ENCODE peak calls at places on chromosomes 5 and 9, in four cellular contexts. V is WTC11, Z is HepG2, W is K562. U is an unnamed sample.

GRCh38 chr5:120954255-120954654 is 490.2 kb downstream of the PRR16 start:
- DNase-seq in V (no peak), Z (no peak), W (no peak), U (no peak)

GRCh38 chr5:125476888-125477585 is 730.6 kb upstream of the ZNF608 start:
- DNase-seq in V (no peak), Z (no peak), W (no peak), U (no peak)

GRCh38 chr9:104927216-104927911 is 591 bp downstream of the ABCA1 start:
- DNase-seq in V (peak), Z (peak), W (no peak), U (peak)

GRCh38 chr5:58040044-58040443 is 419.8 kb downstream of the PLK2 start:
- DNase-seq in V (no peak), Z (no peak), W (no peak), U (no peak)

GRCh38 chr5:5017827-5018559 is 122.1 kb upstream of the ADAMTS16 start:
- DNase-seq in V (no peak), Z (no peak), W (no peak), U (no peak)

GRCh38 chr9:87271696-87272477 is 225.8 kb upstream of the DAPK1 start:
- DNase-seq in V (no peak), Z (no peak), W (no peak), U (no peak)

GRCh38 chr5:96083361-96083881 is 121.8 kb upstream of the ELL2 start:
- DNase-seq in V (no peak), Z (no peak), W (no peak), U (no peak)

GRCh38 chr9:132094314-132094791 is 14.7 kb upstream of the MED27 start:
- DNase-seq in V (no peak), Z (no peak), W (no peak), U (no peak)

GRCh38 chr5:95668216-95668615 is 14.6 kb downstream of the SPATA9 start:
- DNase-seq in V (no peak), Z (no peak), W (no peak), U (no peak)

GRCh38 chr5:113197456-113198200 is 221.0 kb downstream of the DCP2 start:
- DNase-seq in V (no peak), Z (no peak), W (peak), U (no peak)

GRCh38 chr5:116750626-116751188 is 176.1 kb upstream of the SEMA6A start:
- DNase-seq in V (no peak), Z (no peak), W (no peak), U (no peak)

GRCh38 chr9:117160254-117160653 is 254.6 kb downstream of the ASTN2 start:
- DNase-seq in V (no peak), Z (no peak), W (no peak), U (no peak)

GRCh38 chr9:117733465-117733864 is 29.3 kb downstream of the TLR4 start:
- DNase-seq in V (no peak), Z (no peak), W (no peak), U (no peak)

GRCh38 chr5:88881566-88881965 is 1.4 kb downstream of the MEF2C start:
- DNase-seq in V (no peak), Z (no peak), W (no peak), U (no peak)

GRCh38 chr9:133148351-133149129 is 15.2 kb downstream of the GBGT1 start:
- DNase-seq in V (no peak), Z (no peak), W (no peak), U (no peak)

GRCh38 chr5:85049020-85049419 is 664.3 kb upstream of the EDIL3 start:
- DNase-seq in V (no peak), Z (peak), W (no peak), U (peak)

GRCh38 chr5:135714126-135714894 is 120.2 kb upstream of the SLC25A48 start:
- DNase-seq in V (no peak), Z (no peak), W (no peak), U (no peak)

GRCh38 chr5:143154495-143155375 is 248.8 kb downstream of the NR3C1 start:
- DNase-seq in V (no peak), Z (no peak), W (no peak), U (no peak)

GRCh38 chr5:154273028-154273617 is 82.6 kb downstream of the GALNT10 start:
- DNase-seq in V (no peak), Z (no peak), W (peak), U (no peak)
- TF ChIP-seq ELF4 in V (no peak), Z (no peak), W (no peak), U (no peak)

DNA sequence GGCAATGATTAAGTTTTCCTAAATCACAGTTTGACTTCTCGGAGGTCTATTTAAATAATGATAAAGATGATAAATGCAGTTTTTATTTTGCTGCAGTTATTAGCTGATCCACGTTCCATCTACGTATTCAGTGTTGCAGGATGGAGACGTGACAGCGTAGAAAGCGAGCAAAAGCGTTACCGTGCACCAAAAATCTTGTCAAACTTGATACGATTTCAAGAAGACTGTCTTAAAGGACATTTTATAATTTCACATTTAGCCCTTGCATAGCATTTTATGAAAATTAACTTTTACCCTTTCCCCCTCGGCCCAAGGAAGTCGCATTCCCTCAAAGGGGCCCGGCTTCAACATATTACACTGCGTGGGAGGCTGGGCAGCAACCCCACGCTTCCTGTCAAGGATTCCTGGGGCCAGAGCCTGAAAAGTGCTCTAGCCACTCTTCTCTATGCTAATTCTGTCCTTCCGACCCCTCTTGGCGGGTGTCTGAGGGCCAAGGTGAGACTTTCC is 7.1 kb upstream of the PURA start:
- DNase-seq in V (no peak), Z (no peak), W (no peak), U (no peak)
- TF ChIP-seq ELF4 in V (no peak), Z (no peak), W (no peak), U (no peak)

GRCh38 chr5:119346404-119346803 is 9.4 kb upstream of the TNFAIP8 start:
- DNase-seq in V (no peak), Z (no peak), W (no peak), U (no peak)
- TF ChIP-seq ELF4 in V (no peak), Z (no peak), W (no peak), U (no peak)

GRCh38 chr9:36855443-36856315 is 178.4 kb downstream of the PAX5 start:
- DNase-seq in V (peak), Z (peak), W (peak), U (peak)
- TF ChIP-seq ELF4 in V (no peak), Z (no peak), W (no peak), U (no peak)

GRCh38 chr9:114621975-114622609 is 11.0 kb downstream of the TMEM268 start:
- DNase-seq in V (no peak), Z (no peak), W (no peak), U (no peak)
- TF ChIP-seq ELF4 in V (no peak), Z (no peak), W (no peak), U (no peak)

DNA sequence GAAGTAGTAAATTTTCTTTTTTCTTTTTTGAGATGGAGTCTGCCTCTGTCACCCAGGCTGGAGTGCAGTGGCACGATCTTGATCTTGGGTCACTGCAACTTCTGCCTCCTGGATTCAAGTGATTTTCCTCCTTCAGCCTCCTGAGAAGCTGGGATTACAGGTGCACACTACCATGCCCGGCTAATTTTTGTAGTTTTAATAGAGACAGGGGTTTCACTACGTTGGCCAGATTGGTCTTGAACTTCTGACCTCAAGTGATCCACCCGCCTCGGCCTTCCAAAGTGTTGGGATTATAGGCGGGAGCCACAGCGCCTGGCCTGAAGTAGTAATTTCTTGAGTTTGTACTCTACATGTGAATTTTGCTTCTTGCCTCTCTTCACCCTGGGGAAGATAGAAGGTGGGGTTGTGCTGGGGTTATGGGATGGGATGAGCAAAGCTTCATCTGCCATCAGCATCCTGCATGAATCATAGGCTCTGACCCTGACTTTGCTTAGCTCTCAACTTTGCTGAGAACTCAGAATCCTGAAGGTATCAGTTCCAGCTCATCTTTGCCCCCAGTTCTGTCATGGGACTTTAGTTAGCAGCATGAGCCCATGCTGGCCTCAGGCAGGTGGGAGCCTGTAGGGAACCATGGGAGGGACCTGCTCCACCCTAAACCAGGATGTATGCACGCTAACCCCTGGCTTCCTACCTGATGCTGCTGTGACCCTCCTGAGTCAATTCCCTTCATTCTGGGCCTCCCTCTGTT is 9.3 kb upstream of the CCL21 start:
- DNase-seq in V (no peak), Z (no peak), W (no peak), U (no peak)
- TF ChIP-seq ELF4 in V (no peak), Z (no peak), W (no peak), U (no peak)

GRCh38 chr9:6937209-6937608 is 179.4 kb downstream of the KDM4C start:
- DNase-seq in V (no peak), Z (no peak), W (no peak), U (no peak)

GRCh38 chr9:6941527-6941926 is 183.8 kb downstream of the KDM4C start:
- DNase-seq in V (no peak), Z (no peak), W (no peak), U (no peak)

GRCh38 chr9:6942406-6942805 is 184.6 kb downstream of the KDM4C start:
- DNase-seq in V (no peak), Z (no peak), W (no peak), U (no peak)

GRCh38 chr9:6938873-6939272 is 181.1 kb downstream of the KDM4C start:
- DNase-seq in V (no peak), Z (no peak), W (no peak), U (no peak)

DNA sequence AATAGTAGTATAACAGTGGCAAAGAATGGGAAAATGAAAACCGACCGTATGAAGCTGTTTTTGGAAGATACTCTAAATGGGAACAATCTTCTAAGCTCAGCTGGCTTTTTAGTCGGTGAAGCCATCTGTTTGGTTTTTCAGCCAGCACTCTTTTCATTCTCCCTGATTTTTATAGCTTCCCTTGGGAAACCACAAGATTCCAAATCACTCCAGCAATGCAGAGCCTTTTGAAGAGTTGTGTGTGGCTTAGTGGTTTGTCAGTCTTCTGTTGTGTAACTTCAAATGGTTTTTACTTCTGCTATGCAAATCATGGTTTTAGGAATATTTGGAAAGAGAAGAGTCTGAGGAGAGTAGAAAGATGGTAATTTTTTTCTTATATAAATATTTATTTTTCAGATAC is 180.7 kb downstream of the KDM4C start:
- DNase-seq in V (no peak), Z (peak), W (no peak), U (no peak)
- TF ChIP-seq ELF4 in V (no peak), Z (no peak), W (no peak), U (no peak)

GRCh38 chr9:136366826-136367225 is 3.3 kb upstream of the DNLZ start:
- DNase-seq in V (no peak), Z (no peak), W (no peak), U (no peak)
- TF ChIP-seq ELF4 in V (no peak), Z (no peak), W (no peak), U (no peak)

GRCh38 chr5:97443740-97444139 is 260.7 kb upstream of the RIOK2 start:
- DNase-seq in V (no peak), Z (no peak), W (no peak), U (no peak)
- TF ChIP-seq ELF4 in V (no peak), Z (no peak), W (no peak), U (no peak)

GRCh38 chr5:378976-379742 is 57.6 kb downstream of the AHRR start:
- DNase-seq in V (peak), Z (no peak), W (no peak), U (no peak)
- TF ChIP-seq ELF4 in V (no peak), Z (no peak), W (no peak), U (no peak)

U was measured in HEK293T.